ENCODE peak calls at places on chromosomes 5 and 9, in seven cellular contexts. One of them, this sample, is unnamed.

GRCh38 chr5:59390074-59390659 is 503.4 kb downstream of the PDE4D start:
- DNase-seq in MCF 10A: peak
- DNase-seq in BJ: no peak
- DNase-seq in endothelial cell: peak
- DNase-seq in right atrium auricular region: no peak
- DNase-seq in epithelial cell of proximal tubule: no peak
- DNase-seq in tibial nerve: peak
- DNase-seq in this sample: no peak

GRCh38 chr5:155833282-155833681 is 493.7 kb upstream of the SGCD start:
- DNase-seq in MCF 10A: no peak
- DNase-seq in BJ: no peak
- DNase-seq in endothelial cell: no peak
- DNase-seq in right atrium auricular region: no peak
- DNase-seq in epithelial cell of proximal tubule: no peak
- DNase-seq in tibial nerve: no peak
- DNase-seq in this sample: no peak

GRCh38 chr9:13974891-13975290 is 339.1 kb downstream of the NFIB start:
- DNase-seq in MCF 10A: no peak
- DNase-seq in BJ: no peak
- DNase-seq in endothelial cell: no peak
- DNase-seq in right atrium auricular region: no peak
- DNase-seq in epithelial cell of proximal tubule: peak
- DNase-seq in tibial nerve: no peak
- DNase-seq in this sample: no peak

GRCh38 chr9:89984214-89984613 is 379.4 kb downstream of the GADD45G start:
- DNase-seq in MCF 10A: peak
- DNase-seq in BJ: no peak
- DNase-seq in endothelial cell: no peak
- DNase-seq in right atrium auricular region: no peak
- DNase-seq in epithelial cell of proximal tubule: no peak
- DNase-seq in tibial nerve: no peak
- DNase-seq in this sample: no peak

GRCh38 chr9:23380821-23381220 is 445.2 kb downstream of the ELAVL2 start:
- DNase-seq in MCF 10A: no peak
- DNase-seq in BJ: no peak
- DNase-seq in endothelial cell: no peak
- DNase-seq in right atrium auricular region: no peak
- DNase-seq in epithelial cell of proximal tubule: no peak
- DNase-seq in tibial nerve: no peak
- DNase-seq in this sample: no peak

GRCh38 chr9:85941966-85942912 is 1.3 kb downstream of the NAA35 start:
- DNase-seq in MCF 10A: no peak
- DNase-seq in BJ: no peak
- DNase-seq in endothelial cell: no peak
- DNase-seq in right atrium auricular region: no peak
- DNase-seq in epithelial cell of proximal tubule: no peak
- DNase-seq in tibial nerve: no peak
- DNase-seq in this sample: no peak

GRCh38 chr5:98635631-98636030 is 137.8 kb upstream of the RGMB start:
- DNase-seq in MCF 10A: no peak
- DNase-seq in BJ: no peak
- DNase-seq in endothelial cell: no peak
- DNase-seq in right atrium auricular region: no peak
- DNase-seq in epithelial cell of proximal tubule: peak
- DNase-seq in tibial nerve: no peak
- DNase-seq in this sample: no peak

GRCh38 chr5:176514244-176514918 is 22.8 kb downstream of the RNF44 start:
- DNase-seq in MCF 10A: no peak
- DNase-seq in BJ: no peak
- DNase-seq in endothelial cell: no peak
- DNase-seq in right atrium auricular region: no peak
- DNase-seq in epithelial cell of proximal tubule: no peak
- DNase-seq in tibial nerve: no peak
- DNase-seq in this sample: no peak

GRCh38 chr5:43420241-43420640 is 8.1 kb upstream of the CCL28 start:
- DNase-seq in MCF 10A: peak
- DNase-seq in BJ: no peak
- DNase-seq in endothelial cell: no peak
- DNase-seq in right atrium auricular region: no peak
- DNase-seq in epithelial cell of proximal tubule: no peak
- DNase-seq in tibial nerve: no peak
- DNase-seq in this sample: no peak

GRCh38 chr9:111167341-111167740 is 129.1 kb upstream of the LPAR1 start:
- DNase-seq in MCF 10A: no peak
- DNase-seq in BJ: no peak
- DNase-seq in endothelial cell: no peak
- DNase-seq in right atrium auricular region: no peak
- DNase-seq in epithelial cell of proximal tubule: no peak
- DNase-seq in tibial nerve: no peak
- DNase-seq in this sample: no peak

GRCh38 chr9:120360046-120360445 is 219.9 kb downstream of the CDK5RAP2 start:
- DNase-seq in MCF 10A: no peak
- DNase-seq in BJ: no peak
- DNase-seq in endothelial cell: no peak
- DNase-seq in right atrium auricular region: no peak
- DNase-seq in epithelial cell of proximal tubule: no peak
- DNase-seq in tibial nerve: no peak
- DNase-seq in this sample: no peak

GRCh38 chr5:43482490-43483064 is 1.1 kb downstream of the TMEM267 start:
- DNase-seq in MCF 10A: peak
- DNase-seq in BJ: peak
- DNase-seq in endothelial cell: no peak
- DNase-seq in right atrium auricular region: no peak
- DNase-seq in epithelial cell of proximal tubule: no peak
- DNase-seq in tibial nerve: no peak
- DNase-seq in this sample: no peak

DNA sequence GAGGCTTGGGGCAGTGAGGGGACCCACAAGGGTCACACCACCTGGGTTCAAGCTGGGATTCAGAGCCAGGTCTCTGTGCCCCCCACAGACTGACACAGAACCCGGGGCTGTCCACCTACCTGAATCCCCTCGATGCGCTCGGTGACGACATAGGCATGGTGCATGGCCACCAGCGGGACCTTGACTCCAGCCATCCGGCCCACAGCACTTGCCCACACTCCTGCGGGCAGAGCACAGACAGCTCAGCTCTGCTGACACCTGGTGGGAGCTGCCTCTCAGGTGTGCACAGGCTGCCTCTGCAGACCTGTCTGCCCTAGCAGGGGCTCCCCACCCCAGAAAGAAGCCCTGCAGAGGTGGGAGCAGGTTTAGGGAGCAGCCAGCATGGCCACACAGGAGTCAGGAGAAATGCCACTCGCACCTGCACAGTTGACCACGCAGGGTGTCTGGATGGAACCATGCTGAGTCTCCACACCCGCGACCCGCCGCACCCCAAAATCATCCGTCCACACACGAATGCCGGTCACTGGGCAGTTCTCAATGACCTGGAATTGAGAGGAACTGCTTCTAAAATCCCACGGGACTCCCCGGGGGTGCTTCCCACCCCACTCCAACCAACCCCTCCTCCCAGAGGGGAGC is 8.4 kb downstream of the SARDH start:
- DNase-seq in MCF 10A: no peak
- DNase-seq in BJ: no peak
- DNase-seq in endothelial cell: no peak
- DNase-seq in right atrium auricular region: no peak
- DNase-seq in epithelial cell of proximal tubule: no peak
- DNase-seq in tibial nerve: no peak
- DNase-seq in this sample: peak
- TF ChIP-seq CTCF in MCF 10A: no peak
- TF ChIP-seq CTCF in BJ: no peak
- TF ChIP-seq CTCF in endothelial cell: no peak
- TF ChIP-seq CTCF in right atrium auricular region: no peak
- TF ChIP-seq CTCF in epithelial cell of proximal tubule: no peak
- TF ChIP-seq CTCF in tibial nerve: no peak
- TF ChIP-seq CTCF in this sample: no peak

DNA sequence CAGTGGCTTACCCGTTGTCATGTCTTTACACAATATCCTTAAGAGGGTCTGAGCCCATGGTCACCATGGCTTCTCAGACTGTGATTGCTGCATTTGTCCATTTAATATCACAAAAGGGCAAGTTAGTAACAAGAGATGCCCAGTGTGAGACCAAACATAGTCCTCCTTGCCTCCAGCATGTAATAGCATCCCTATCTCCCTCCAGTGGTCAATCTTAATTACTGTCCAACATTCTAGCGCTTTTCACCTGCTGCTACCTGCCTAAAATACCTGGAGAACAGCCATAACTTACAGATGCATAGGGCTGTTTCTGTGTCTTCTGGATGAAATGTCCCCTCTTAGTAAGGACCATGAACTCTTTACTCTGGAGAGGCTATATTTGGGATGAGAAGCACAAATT is 267.2 kb upstream of the DAB2 start:
- DNase-seq in MCF 10A: peak
- DNase-seq in BJ: no peak
- DNase-seq in endothelial cell: no peak
- DNase-seq in right atrium auricular region: no peak
- DNase-seq in epithelial cell of proximal tubule: no peak
- DNase-seq in tibial nerve: no peak
- DNase-seq in this sample: no peak
- TF ChIP-seq CTCF in MCF 10A: peak
- TF ChIP-seq CTCF in BJ: no peak
- TF ChIP-seq CTCF in endothelial cell: peak
- TF ChIP-seq CTCF in right atrium auricular region: no peak
- TF ChIP-seq CTCF in epithelial cell of proximal tubule: peak
- TF ChIP-seq CTCF in tibial nerve: no peak
- TF ChIP-seq CTCF in this sample: peak

GRCh38 chr5:10106806-10107205 is 142.9 kb downstream of the ATPSCKMT start:
- DNase-seq in MCF 10A: peak
- DNase-seq in BJ: no peak
- DNase-seq in endothelial cell: no peak
- DNase-seq in right atrium auricular region: no peak
- DNase-seq in epithelial cell of proximal tubule: no peak
- DNase-seq in tibial nerve: no peak
- DNase-seq in this sample: no peak

GRCh38 chr5:10110228-10110627 is 139.5 kb downstream of the ATPSCKMT start:
- DNase-seq in MCF 10A: no peak
- DNase-seq in BJ: no peak
- DNase-seq in endothelial cell: no peak
- DNase-seq in right atrium auricular region: no peak
- DNase-seq in epithelial cell of proximal tubule: no peak
- DNase-seq in tibial nerve: no peak
- DNase-seq in this sample: peak

GRCh38 chr5:10116594-10116993 is 133.1 kb downstream of the ATPSCKMT start:
- DNase-seq in MCF 10A: no peak
- DNase-seq in BJ: no peak
- DNase-seq in endothelial cell: no peak
- DNase-seq in right atrium auricular region: no peak
- DNase-seq in epithelial cell of proximal tubule: no peak
- DNase-seq in tibial nerve: no peak
- DNase-seq in this sample: peak

GRCh38 chr5:10115669-10116068 is 134.0 kb downstream of the ATPSCKMT start:
- DNase-seq in MCF 10A: no peak
- DNase-seq in BJ: no peak
- DNase-seq in endothelial cell: no peak
- DNase-seq in right atrium auricular region: no peak
- DNase-seq in epithelial cell of proximal tubule: no peak
- DNase-seq in tibial nerve: no peak
- DNase-seq in this sample: peak

GRCh38 chr5:10111575-10111974 is 138.1 kb downstream of the ATPSCKMT start:
- DNase-seq in MCF 10A: peak
- DNase-seq in BJ: peak
- DNase-seq in endothelial cell: peak
- DNase-seq in right atrium auricular region: no peak
- DNase-seq in epithelial cell of proximal tubule: no peak
- DNase-seq in tibial nerve: no peak
- DNase-seq in this sample: peak
- TF ChIP-seq CTCF in MCF 10A: peak
- TF ChIP-seq CTCF in BJ: peak
- TF ChIP-seq CTCF in endothelial cell: peak
- TF ChIP-seq CTCF in right atrium auricular region: no peak
- TF ChIP-seq CTCF in epithelial cell of proximal tubule: peak
- TF ChIP-seq CTCF in tibial nerve: no peak
- TF ChIP-seq CTCF in this sample: peak

GRCh38 chr9:73565833-73566465 is 414.3 kb downstream of the ANXA1 start:
- DNase-seq in MCF 10A: peak
- DNase-seq in BJ: no peak
- DNase-seq in endothelial cell: peak
- DNase-seq in right atrium auricular region: no peak
- DNase-seq in epithelial cell of proximal tubule: no peak
- DNase-seq in tibial nerve: no peak
- DNase-seq in this sample: no peak
- TF ChIP-seq CTCF in MCF 10A: peak
- TF ChIP-seq CTCF in BJ: peak
- TF ChIP-seq CTCF in endothelial cell: no peak
- TF ChIP-seq CTCF in right atrium auricular region: peak
- TF ChIP-seq CTCF in epithelial cell of proximal tubule: peak
- TF ChIP-seq CTCF in tibial nerve: peak
- TF ChIP-seq CTCF in this sample: peak

DNA sequence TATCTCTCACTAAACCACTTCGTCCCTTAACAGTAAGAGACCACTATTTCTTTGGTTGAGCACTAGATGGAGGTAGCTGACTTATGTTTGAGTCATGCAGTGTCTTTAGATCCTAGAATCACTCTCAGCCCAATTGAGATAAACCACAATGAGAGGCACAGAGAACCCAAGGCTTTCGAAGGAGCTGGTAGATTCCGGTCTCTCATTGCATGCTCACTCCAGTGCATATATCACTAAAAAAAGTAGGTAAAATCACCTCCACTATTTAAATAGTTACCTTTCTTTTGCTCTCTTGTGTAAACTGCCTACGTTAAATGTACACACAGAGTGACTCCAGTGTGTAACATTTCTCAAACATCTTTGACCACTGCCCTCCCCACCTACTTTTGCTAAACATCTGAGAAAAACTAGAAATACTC is 27.6 kb downstream of the ACTL7A start:
- DNase-seq in MCF 10A: peak
- DNase-seq in BJ: no peak
- DNase-seq in endothelial cell: no peak
- DNase-seq in right atrium auricular region: no peak
- DNase-seq in epithelial cell of proximal tubule: no peak
- DNase-seq in tibial nerve: no peak
- DNase-seq in this sample: no peak
- TF ChIP-seq CTCF in MCF 10A: no peak
- TF ChIP-seq CTCF in BJ: no peak
- TF ChIP-seq CTCF in endothelial cell: no peak
- TF ChIP-seq CTCF in right atrium auricular region: no peak
- TF ChIP-seq CTCF in epithelial cell of proximal tubule: no peak
- TF ChIP-seq CTCF in tibial nerve: peak
- TF ChIP-seq CTCF in this sample: peak

This sample was measured in osteocyte.